ENCODE peak calls at places on chromosomes 4 and X, in seven cellular contexts. Z is RWPE1, V is T-helper 2 cell, O is EL, C is NCI-H1092 treated with DMSO at 0.1 percent for 48 hours, H is astrocyte of the spinal cord, D is KG1. R is an unnamed sample.

GRCh38 chrX:10064736-10065135 is 92.0 kb upstream of the CLCN4 start:
- DNase-seq in O (no peak), C (peak), V (no peak), Z (no peak), H (no peak), D (no peak), R (no peak)

GRCh38 chrX:10245219-10245618 is 88.4 kb downstream of the CLCN4 start:
- DNase-seq in O (no peak), C (no peak), V (no peak), Z (no peak), H (no peak), D (no peak), R (no peak)

GRCh38 chr4:5746829-5747745 is 36.1 kb downstream of the EVC start:
- DNase-seq in V (no peak), Z (no peak), O (peak), C (no peak), H (peak), D (no peak), R (no peak)

GRCh38 chr4:6404611-6405416 is 67.6 kb downstream of the PPP2R2C start:
- DNase-seq in H (no peak), Z (no peak), D (no peak), V (no peak), C (no peak), O (no peak), R (no peak)

GRCh38 chr4:116531870-116532269 is 553.5 kb downstream of the TRAM1L1 start:
- DNase-seq in D (no peak), H (no peak), Z (no peak), V (no peak), C (no peak), O (no peak), R (no peak)

GRCh38 chr4:131427000-131427399 is 1722.1 kb upstream of the PCDH10 start:
- DNase-seq in Z (no peak), C (no peak), O (no peak), H (no peak), D (no peak), V (no peak), R (no peak)

GRCh38 chr4:72828864-72829263 is 240.7 kb downstream of the COX18 start:
- DNase-seq in Z (no peak), C (no peak), V (no peak), H (no peak), D (no peak), O (no peak), R (no peak)

GRCh38 chr4:826508-827208 is 729 bp upstream of the CPLX1 start:
- DNase-seq in C (no peak), H (no peak), Z (no peak), D (no peak), V (no peak), O (no peak), R (no peak)

GRCh38 chr4:65502151-65502691 is 168.1 kb downstream of the EPHA5 start:
- DNase-seq in V (no peak), C (no peak), O (peak), H (peak), Z (no peak), D (no peak), R (no peak)

GRCh38 chr4:66294626-66295025 is 624.3 kb upstream of the EPHA5 start:
- DNase-seq in H (peak), Z (no peak), D (no peak), O (peak), V (no peak), C (no peak), R (no peak)

GRCh38 chr4:20217521-20217920 is 34.2 kb upstream of the SLIT2 start:
- DNase-seq in C (no peak), H (no peak), V (no peak), O (peak), Z (no peak), D (no peak), R (no peak)

GRCh38 chr4:121189811-121190210 is 25.7 kb upstream of the TNIP3 start:
- DNase-seq in Z (no peak), O (no peak), H (no peak), C (no peak), D (no peak), V (peak), R (no peak)

GRCh38 chr4:82567444-82567843 is 5.7 kb upstream of the TMEM150C start:
- DNase-seq in Z (no peak), C (no peak), V (no peak), H (no peak), D (no peak), O (no peak), R (no peak)